ENCODE peak calls at places on chromosomes 6 and 20, in seven cellular contexts. C, O, E, Z, I, D and A are unnamed samples.

GRCh38 chr20:49887251-49887827 is 28.0 kb downstream of the SPATA2 start:
- DNase-seq in C (peak; percentile 46), O (no peak), E (no peak), Z (no peak), I (no peak), D (no peak), A (no peak)

GRCh38 chr6:22657341-22657985 is 88.1 kb downstream of the HDGFL1 start:
- DNase-seq in C (no peak), O (no peak), E (peak; percentile 14), Z (no peak), I (peak; percentile 1), D (no peak), A (peak; percentile 64)

GRCh38 chr6:88492824-88493223 is 326.7 kb upstream of the CNR1 start:
- DNase-seq in C (no peak), O (no peak), E (peak; percentile 34), Z (no peak), I (peak; percentile 5), D (no peak), A (no peak)

GRCh38 chr20:52974155-52974554 is 2.0 kb downstream of the TSHZ2 start:
- DNase-seq in C (no peak), O (no peak), E (no peak), Z (no peak), I (peak; percentile 26), D (no peak), A (no peak)

GRCh38 chr6:166998256-166999144 is 697 bp upstream of the CEP43 start:
- DNase-seq in C (peak; percentile 69), O (no peak), E (no peak), Z (peak; percentile 81), I (peak; percentile 86), D (peak; percentile 37), A (no peak)

GRCh38 chr20:39039261-39039660 is 77.1 kb downstream of the DHX35 start:
- DNase-seq in C (no peak), O (no peak), E (no peak), Z (no peak), I (no peak), D (no peak), A (no peak)

GRCh38 chr20:25654487-25654886 is 30.7 kb upstream of the NANP start:
- DNase-seq in C (no peak), O (no peak), E (no peak), Z (no peak), I (no peak), D (no peak), A (no peak)

GRCh38 chr6:111661541-111662041 is 55.9 kb upstream of the TRAF3IP2 start:
- DNase-seq in C (no peak), O (no peak), E (no peak), Z (no peak), I (no peak), D (no peak), A (peak; percentile 47)

GRCh38 chr6:88535296-88535695 is 369.1 kb upstream of the CNR1 start:
- DNase-seq in C (no peak), O (no peak), E (no peak), Z (no peak), I (no peak), D (no peak), A (no peak)

GRCh38 chr20:539848-540247 is 3.7 kb downstream of the CSNK2A1 start:
- DNase-seq in C (no peak), O (no peak), E (no peak), Z (no peak), I (no peak), D (no peak), A (no peak)

GRCh38 chr6:149497365-149497764 is 12.6 kb upstream of the ZC3H12D start:
- DNase-seq in C (no peak), O (no peak), E (no peak), Z (no peak), I (no peak), D (no peak), A (no peak)

GRCh38 chr20:23361108-23361650 is 803 bp upstream of the GZF1 start:
- DNase-seq in C (no peak), O (no peak), E (no peak), Z (no peak), I (peak; percentile 52), D (no peak), A (no peak)

GRCh38 chr6:169008641-169009040 is 245.0 kb downstream of the THBS2 start:
- DNase-seq in C (no peak), O (no peak), E (peak; percentile 6), Z (no peak), I (peak; percentile 21), D (no peak), A (no peak)

GRCh38 chr6:155215906-155216305 is 47.9 kb upstream of the CLDN20 start:
- DNase-seq in C (no peak), O (no peak), E (no peak), Z (no peak), I (no peak), D (no peak), A (no peak)